ENCODE peak calls at places on chromosomes 13 and 19, in seven cellular contexts. U is brain microvascular endothelial cell, Q is ACHN, H is ovary, Y is WTC11, C is T-helper 1 cell, B is A549. A is an unnamed sample.

GRCh38 chr13:45479661-45480060 is 14.9 kb downstream of the COG3 start:
- DNase-seq in U (no peak), Q (no peak), H (no peak), Y (no peak), C (no peak), B (no peak), A (no peak)

GRCh38 chr19:6739884-6740588 is 556 bp downstream of the TRIP10 start:
- DNase-seq in U (no peak), Q (peak), H (no peak), Y (peak), C (no peak), B (peak), A (peak)

GRCh38 chr19:4567584-4568071 is 8.1 kb upstream of the SEMA6B start:
- DNase-seq in U (peak), Q (peak), H (no peak), Y (peak), C (peak), B (peak), A (peak)

GRCh38 chr19:35882074-35882832 is 13.9 kb downstream of the APLP1 start:
- DNase-seq in U (peak), Q (peak), H (no peak), Y (no peak), C (peak), B (peak), A (peak)

GRCh38 chr19:14632286-14632685 is 42.4 kb downstream of the ADGRE3 start:
- DNase-seq in U (peak), Q (peak), H (no peak), Y (peak), C (no peak), B (peak), A (no peak)

GRCh38 chr19:5345895-5346386 is 5.3 kb upstream of the PTPRS start:
- DNase-seq in U (peak), Q (no peak), H (no peak), Y (no peak), C (no peak), B (no peak), A (no peak)

GRCh38 chr13:36910545-36910944 is 9.5 kb downstream of the SMAD9 start:
- DNase-seq in U (no peak), Q (no peak), H (no peak), Y (no peak), C (no peak), B (no peak), A (no peak)

GRCh38 chr19:23437901-23438300 is 42.6 kb upstream of the ZNF91 start:
- DNase-seq in U (no peak), Q (no peak), H (no peak), Y (no peak), C (no peak), B (no peak), A (no peak)

GRCh38 chr13:91406619-91407018 is 8.2 kb downstream of the GPC5 start:
- DNase-seq in U (peak), Q (peak), H (no peak), Y (peak), C (no peak), B (peak), A (peak)

GRCh38 chr13:50909605-50910482 is at the start of gene RNASEH2B:
- DNase-seq in U (peak), Q (peak), H (peak), Y (peak), C (peak), B (peak), A (peak)

GRCh38 chr19:38386300-38386967 is 1.4 kb downstream of the GGN start:
- DNase-seq in U (no peak), Q (no peak), H (no peak), Y (peak), C (no peak), B (no peak), A (no peak)

GRCh38 chr19:29873024-29873800 is 61.4 kb downstream of the CCNE1 start:
- DNase-seq in U (no peak), Q (peak), H (peak), Y (peak), C (peak), B (peak), A (peak)

GRCh38 chr13:91353494-91353893 is 6.0 kb downstream of the MIR17HG start:
- DNase-seq in U (no peak), Q (no peak), H (no peak), Y (no peak), C (no peak), B (no peak), A (no peak)

GRCh38 chr19:6234527-6234926 is 45.2 kb downstream of the MLLT1 start:
- DNase-seq in U (no peak), Q (no peak), H (no peak), Y (no peak), C (no peak), B (no peak), A (no peak)

GRCh38 chr19:42042455-42043170 is 27.4 kb downstream of the GRIK5 start:
- DNase-seq in U (no peak), Q (no peak), H (no peak), Y (no peak), C (no peak), B (no peak), A (no peak)

GRCh38 chr13:105991622-105992254 is 543.7 kb downstream of the EFNB2 start:
- DNase-seq in U (peak), Q (no peak), H (no peak), Y (no peak), C (no peak), B (peak), A (no peak)

GRCh38 chr19:48573163-48573505 is 21.2 kb downstream of the SULT2B1 start:
- DNase-seq in U (no peak), Q (no peak), H (no peak), Y (no peak), C (no peak), B (no peak), A (no peak)

GRCh38 chr13:42110410-42111155 is 62.1 kb downstream of the DGKH start:
- DNase-seq in U (peak), Q (peak), H (no peak), Y (no peak), C (peak), B (peak), A (no peak)

GRCh38 chr19:28883241-28883693 is 329.7 kb downstream of the UQCRFS1 start:
- DNase-seq in U (no peak), Q (no peak), H (peak), Y (no peak), C (no peak), B (no peak), A (no peak)

GRCh38 chr13:77781804-77782203 is 84.3 kb downstream of the SLAIN1 start:
- DNase-seq in U (no peak), Q (no peak), H (no peak), Y (no peak), C (no peak), B (no peak), A (no peak)